ENCODE peak calls at places on chromosomes 13 and 19, in four cellular contexts. One of them, this sample, is unnamed.

GRCh38 chr19:13028027-13028426 is 32.8 kb downstream of the NFIX start:
- DNase-seq in GM12891: no peak
- DNase-seq in GM12878: no peak
- DNase-seq in K562: no peak
- DNase-seq in this sample: no peak

GRCh38 chr13:62875118-62875640 is 1459.5 kb upstream of the PCDH20 start:
- DNase-seq in GM12878: no peak
- DNase-seq in K562: no peak
- DNase-seq in GM12891: no peak
- DNase-seq in this sample: no peak

GRCh38 chr19:18417250-18418033 is 1.8 kb upstream of the SSBP4 start:
- DNase-seq in K562: peak
- DNase-seq in GM12878: no peak
- DNase-seq in GM12891: no peak
- DNase-seq in this sample: peak

GRCh38 chr13:56932104-56932503 is 208.6 kb upstream of the PRR20A start:
- DNase-seq in K562: no peak
- DNase-seq in GM12891: no peak
- DNase-seq in GM12878: no peak
- DNase-seq in this sample: no peak

GRCh38 chr19:18122860-18123795 is 25.6 kb downstream of the MAST3 start:
- DNase-seq in GM12891: no peak
- DNase-seq in K562: no peak
- DNase-seq in GM12878: no peak
- DNase-seq in this sample: peak

GRCh38 chr19:10259162-10259905 is 7.3 kb downstream of the MRPL4 start:
- DNase-seq in GM12878: no peak
- DNase-seq in K562: peak
- DNase-seq in GM12891: peak
- DNase-seq in this sample: peak

GRCh38 chr19:52689804-52690394 is 44.9 kb downstream of the ZNF611 start:
- DNase-seq in K562: peak
- DNase-seq in GM12891: no peak
- DNase-seq in GM12878: no peak
- DNase-seq in this sample: peak

GRCh38 chr13:24161010-24161775 is 673 bp downstream of the SPATA13 start:
- DNase-seq in GM12878: no peak
- DNase-seq in K562: peak
- DNase-seq in GM12891: peak
- DNase-seq in this sample: peak

GRCh38 chr19:54518844-54519243 is 16.2 kb downstream of the LAIR2 start:
- DNase-seq in K562: peak
- DNase-seq in GM12891: peak
- DNase-seq in GM12878: peak
- DNase-seq in this sample: no peak

GRCh38 chr19:34831714-34832113 is 58.7 kb upstream of the ZNF599 start:
- DNase-seq in GM12878: no peak
- DNase-seq in K562: no peak
- DNase-seq in GM12891: no peak
- DNase-seq in this sample: no peak

GRCh38 chr19:47391510-47392223 is 27.7 kb downstream of the MEIS3 start:
- DNase-seq in K562: peak
- DNase-seq in GM12891: peak
- DNase-seq in GM12878: peak
- DNase-seq in this sample: peak

GRCh38 chr19:23222998-23223652 is 27.1 kb downstream of the ZNF724 start:
- DNase-seq in GM12878: no peak
- DNase-seq in GM12891: no peak
- DNase-seq in K562: no peak
- DNase-seq in this sample: no peak

GRCh38 chr19:19627442-19627715 is 641 bp downstream of the LPAR2 start:
- DNase-seq in K562: no peak
- DNase-seq in GM12891: no peak
- DNase-seq in GM12878: no peak
- DNase-seq in this sample: no peak

GRCh38 chr13:29935309-29935981 is 85.0 kb upstream of the UBL3 start:
- DNase-seq in GM12878: peak
- DNase-seq in K562: no peak
- DNase-seq in GM12891: peak
- DNase-seq in this sample: peak

GRCh38 chr13:33690321-33690720 is 127.6 kb upstream of the RFC3 start:
- DNase-seq in K562: no peak
- DNase-seq in GM12891: no peak
- DNase-seq in GM12878: no peak
- DNase-seq in this sample: no peak

GRCh38 chr19:38617764-38618589 is at the start of gene MAP4K1:
- DNase-seq in GM12891: peak
- DNase-seq in GM12878: peak
- DNase-seq in K562: no peak
- DNase-seq in this sample: peak

GRCh38 chr13:43054803-43055802 is 31.7 kb downstream of the DNAJC15 start:
- DNase-seq in GM12878: no peak
- DNase-seq in GM12891: no peak
- DNase-seq in K562: no peak
- DNase-seq in this sample: no peak

GRCh38 chr19:18586311-18586710 is 2.3 kb upstream of the REX1BD start:
- DNase-seq in GM12891: no peak
- DNase-seq in GM12878: no peak
- DNase-seq in K562: no peak
- DNase-seq in this sample: no peak

GRCh38 chr13:63198076-63198475 is 1782.4 kb upstream of the PCDH20 start:
- DNase-seq in K562: no peak
- DNase-seq in GM12878: no peak
- DNase-seq in GM12891: no peak
- DNase-seq in this sample: no peak

GRCh38 chr13:64239372-64239771 is 2823.7 kb upstream of the PCDH20 start:
- DNase-seq in K562: no peak
- DNase-seq in GM12891: no peak
- DNase-seq in GM12878: no peak
- DNase-seq in this sample: no peak

GRCh38 chr13:112852392-112852791 is 116.6 kb upstream of the MCF2L start:
- DNase-seq in GM12891: no peak
- DNase-seq in GM12878: no peak
- DNase-seq in K562: no peak
- DNase-seq in this sample: no peak

GRCh38 chr19:28228854-28229253 is 984.1 kb downstream of the UQCRFS1 start:
- DNase-seq in GM12891: no peak
- DNase-seq in GM12878: no peak
- DNase-seq in K562: no peak
- DNase-seq in this sample: no peak

GRCh38 chr13:105952233-105952767 is 583.2 kb downstream of the EFNB2 start:
- DNase-seq in GM12878: no peak
- DNase-seq in GM12891: no peak
- DNase-seq in K562: no peak
- DNase-seq in this sample: peak

GRCh38 chr19:38395381-38396127 is 7.1 kb downstream of the SPRED3 start:
- DNase-seq in GM12891: no peak
- DNase-seq in K562: no peak
- DNase-seq in GM12878: no peak
- DNase-seq in this sample: no peak

GRCh38 chr19:18798384-18799352 is 7.6 kb upstream of the COMP start:
- DNase-seq in GM12891: no peak
- DNase-seq in K562: peak
- DNase-seq in GM12878: no peak
- DNase-seq in this sample: no peak

GRCh38 chr13:34772881-34773280 is 169.2 kb upstream of the NBEA start:
- DNase-seq in GM12891: no peak
- DNase-seq in K562: no peak
- DNase-seq in GM12878: no peak
- DNase-seq in this sample: no peak

GRCh38 chr13:105991622-105992254 is 543.7 kb downstream of the EFNB2 start:
- DNase-seq in GM12878: no peak
- DNase-seq in K562: no peak
- DNase-seq in GM12891: no peak
- DNase-seq in this sample: no peak

GRCh38 chr13:45506811-45507210 is 42.1 kb downstream of the COG3 start:
- DNase-seq in GM12891: no peak
- DNase-seq in GM12878: no peak
- DNase-seq in K562: no peak
- DNase-seq in this sample: no peak

GRCh38 chr13:45501175-45501526 is 36.4 kb downstream of the COG3 start:
- DNase-seq in K562: no peak
- DNase-seq in GM12891: no peak
- DNase-seq in GM12878: no peak
- DNase-seq in this sample: no peak

GRCh38 chr13:45500492-45501174 is 35.9 kb downstream of the COG3 start:
- DNase-seq in K562: no peak
- DNase-seq in GM12891: no peak
- DNase-seq in GM12878: no peak
- DNase-seq in this sample: peak

DNA sequence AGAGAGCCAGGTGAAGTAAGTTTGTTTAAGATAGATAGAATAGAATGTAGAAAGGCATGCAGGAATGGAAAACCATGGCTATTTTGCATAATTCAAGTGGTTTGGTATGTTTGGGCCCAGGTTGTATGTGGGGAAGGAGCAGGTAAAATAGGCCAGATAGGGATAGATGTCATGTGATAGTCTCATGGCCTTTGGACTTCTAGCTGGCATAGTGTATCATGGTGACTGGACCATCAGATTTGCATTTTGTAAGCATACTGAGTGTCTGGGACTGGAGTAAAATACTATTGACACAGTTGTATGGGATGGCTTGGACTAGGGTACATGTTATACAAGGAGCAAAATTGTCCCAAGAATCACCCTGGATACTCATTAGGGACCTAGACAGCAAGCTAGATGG is 38.9 kb downstream of the COG3 start:
- DNase-seq in K562: no peak
- DNase-seq in GM12891: no peak
- DNase-seq in GM12878: no peak
- DNase-seq in this sample: no peak
- TF ChIP-seq SPI1 in K562: no peak
- TF ChIP-seq SPI1 in GM12891: no peak
- TF ChIP-seq SPI1 in GM12878: no peak
- TF ChIP-seq SPI1 in this sample: no peak

GRCh38 chr13:26423634-26424033 is 133.8 kb upstream of the WASF3 start:
- DNase-seq in GM12891: no peak
- DNase-seq in GM12878: no peak
- DNase-seq in K562: no peak
- DNase-seq in this sample: no peak
- TF ChIP-seq POLR2AphosphoS5 in GM12891: no peak
- TF ChIP-seq POLR2AphosphoS5 in GM12878: no peak
- TF ChIP-seq POLR2AphosphoS5 in K562: no peak
- TF ChIP-seq POLR2AphosphoS5 in this sample: no peak

GRCh38 chr13:73167046-73167820 is 108.4 kb downstream of the KLF5 start:
- DNase-seq in GM12891: no peak
- DNase-seq in K562: no peak
- DNase-seq in GM12878: no peak
- DNase-seq in this sample: no peak
- TF ChIP-seq SPI1 in GM12891: no peak
- TF ChIP-seq SPI1 in K562: no peak
- TF ChIP-seq SPI1 in GM12878: no peak
- TF ChIP-seq SPI1 in this sample: no peak

GRCh38 chr13:70080030-70080429 is 27.6 kb upstream of the ATXN8OS start:
- DNase-seq in GM12891: no peak
- DNase-seq in GM12878: no peak
- DNase-seq in K562: no peak
- DNase-seq in this sample: no peak
- TF ChIP-seq POLR2AphosphoS5 in GM12891: no peak
- TF ChIP-seq POLR2AphosphoS5 in GM12878: no peak
- TF ChIP-seq POLR2AphosphoS5 in K562: no peak
- TF ChIP-seq POLR2AphosphoS5 in this sample: no peak

DNA sequence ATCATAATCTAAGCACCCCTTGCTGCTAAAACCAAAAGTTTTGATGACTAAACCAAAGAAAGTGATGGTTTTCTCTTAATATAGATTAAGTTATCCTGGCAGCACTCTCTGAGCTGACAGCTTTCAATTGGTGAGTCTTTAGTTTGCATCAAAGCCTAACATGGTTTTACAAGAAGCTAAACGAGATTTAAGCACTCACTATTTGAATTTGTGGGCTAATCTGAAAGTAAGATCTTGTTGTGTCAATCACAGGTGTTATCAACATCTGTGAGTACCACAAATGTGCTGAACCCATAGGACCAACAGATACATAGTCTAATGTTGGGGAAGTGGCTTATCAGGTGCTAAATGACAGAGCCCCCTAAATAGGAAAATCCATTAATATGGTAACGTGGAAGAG is 223.9 kb downstream of the LHFPL6 start:
- DNase-seq in K562: no peak
- DNase-seq in GM12878: peak
- DNase-seq in GM12891: peak
- DNase-seq in this sample: no peak
- TF ChIP-seq SPI1 in K562: no peak
- TF ChIP-seq SPI1 in GM12878: no peak
- TF ChIP-seq SPI1 in GM12891: peak
- TF ChIP-seq SPI1 in this sample: no peak

GRCh38 chr19:48821633-48822032 is 10.8 kb upstream of the BCAT2 start:
- DNase-seq in GM12891: no peak
- DNase-seq in GM12878: no peak
- DNase-seq in K562: no peak
- DNase-seq in this sample: no peak

GRCh38 chr19:48819366-48819816 is 8.6 kb upstream of the BCAT2 start:
- DNase-seq in GM12891: no peak
- DNase-seq in GM12878: no peak
- DNase-seq in K562: no peak
- DNase-seq in this sample: no peak

GRCh38 chr19:48817585-48818124 is 6.8 kb upstream of the BCAT2 start:
- DNase-seq in GM12891: no peak
- DNase-seq in GM12878: no peak
- DNase-seq in K562: no peak
- DNase-seq in this sample: no peak

GRCh38 chr19:48815870-48816501 is 5.2 kb upstream of the BCAT2 start:
- DNase-seq in K562: no peak
- DNase-seq in GM12891: no peak
- DNase-seq in GM12878: no peak
- DNase-seq in this sample: no peak

GRCh38 chr19:48818234-48818823 is 7.5 kb upstream of the BCAT2 start:
- DNase-seq in GM12891: no peak
- DNase-seq in K562: no peak
- DNase-seq in GM12878: no peak
- DNase-seq in this sample: no peak
- TF ChIP-seq POLR2AphosphoS5 in GM12891: no peak
- TF ChIP-seq POLR2AphosphoS5 in K562: no peak
- TF ChIP-seq POLR2AphosphoS5 in GM12878: no peak
- TF ChIP-seq POLR2AphosphoS5 in this sample: no peak